ENCODE peak calls at places on chromosomes 4 and X, in eight cellular contexts. R, A, D, X, J, K, I and Y are unnamed samples.

GRCh38 chr4:120718979-120719566 is 203.5 kb downstream of the PRDM5 start:
- DNase-seq in R (peak; percentile 34), A (peak; percentile 35), D (peak; percentile 20), X (peak; percentile 12), J (peak; percentile 22), K (peak; percentile 29), I (peak; percentile 12), Y (peak; percentile 22)

GRCh38 chr4:121951570-121952110 is at the start of gene TRPC3:
- DNase-seq in R (peak; percentile 69), A (peak; percentile 17), D (no peak), X (peak; percentile 29), J (no peak), K (no peak), I (no peak), Y (peak; percentile 10)

GRCh38 chr4:7232061-7232616 is 39.8 kb downstream of the SORCS2 start:
- DNase-seq in R (no peak), A (no peak), D (no peak), X (peak; percentile 4), J (no peak), K (no peak), I (no peak), Y (no peak)

GRCh38 chr4:183426507-183426906 is 17.9 kb upstream of the CDKN2AIP start:
- DNase-seq in R (no peak), A (no peak), D (no peak), X (no peak), J (no peak), K (no peak), I (no peak), Y (no peak)

GRCh38 chr4:84530871-84531270 is 31.8 kb upstream of the NKX6-1 start:
- DNase-seq in R (no peak), A (no peak), D (no peak), X (no peak), J (no peak), K (no peak), I (no peak), Y (peak; percentile 11)

GRCh38 chrX:136528645-136529315 is 3.2 kb upstream of the VGLL1 start:
- DNase-seq in R (no peak), A (no peak), D (no peak), X (no peak), J (peak; percentile 5), K (no peak), I (no peak), Y (no peak)

GRCh38 chrX:96791559-96791958 is 92.1 kb upstream of the RPA4 start:
- DNase-seq in R (no peak), A (no peak), D (no peak), X (no peak), J (no peak), K (peak; percentile 20), I (no peak), Y (peak; percentile 78)

GRCh38 chr4:173516621-173517612 is 13.1 kb downstream of the HAND2 start:
- DNase-seq in R (peak; percentile 70), A (no peak), D (no peak), X (no peak), J (no peak), K (no peak), I (no peak), Y (no peak)

GRCh38 chrX:13311560-13311959 is 8.3 kb downstream of the ATXN3L start:
- DNase-seq in R (no peak), A (no peak), D (no peak), X (no peak), J (no peak), K (no peak), I (no peak), Y (no peak)

GRCh38 chrX:155874571-155875244 is 6.4 kb upstream of the VAMP7 start:
- DNase-seq in R (peak; percentile 36), A (no peak), D (no peak), X (no peak), J (no peak), K (no peak), I (no peak), Y (no peak)

GRCh38 chr4:5554376-5554775 is 154.0 kb downstream of the EVC2 start:
- DNase-seq in R (no peak), A (no peak), D (no peak), X (no peak), J (no peak), K (no peak), I (no peak), Y (no peak)

GRCh38 chrX:65575024-65575423 is 40.4 kb upstream of the LAS1L start:
- DNase-seq in R (no peak), A (no peak), D (no peak), X (no peak), J (no peak), K (no peak), I (no peak), Y (no peak)

GRCh38 chrX:123830309-123830708 is 29.5 kb upstream of the XIAP start:
- DNase-seq in R (no peak), A (peak; percentile 75), D (no peak), X (no peak), J (no peak), K (no peak), I (no peak), Y (peak; percentile 77)

GRCh38 chr4:11535333-11535732 is 106.6 kb upstream of the HS3ST1 start:
- DNase-seq in R (no peak), A (no peak), D (no peak), X (no peak), J (no peak), K (no peak), I (no peak), Y (no peak)

GRCh38 chrX:74525116-74525515 is 89.3 kb downstream of the RLIM start:
- DNase-seq in R (no peak), A (no peak), D (no peak), X (no peak), J (no peak), K (no peak), I (no peak), Y (no peak)

GRCh38 chrX:153336128-153336894 is 2.4 kb downstream of the ZNF275 start:
- DNase-seq in R (no peak), A (no peak), D (no peak), X (no peak), J (no peak), K (no peak), I (no peak), Y (no peak)

GRCh38 chr4:62917649-62918048 is 1491.6 kb downstream of the TECRL start:
- DNase-seq in R (no peak), A (no peak), D (no peak), X (no peak), J (no peak), K (no peak), I (no peak), Y (no peak)
- H3K4me1 ChIP-seq in R (no peaks in the 10 kb centered on the region), A (no peaks in the 10 kb centered on the region), D (no peaks in the 10 kb centered on the region), X (no peaks in the 10 kb centered on the region), J (no peaks in the 10 kb centered on the region), K (no peaks in the 10 kb centered on the region), I (no peaks in the 10 kb centered on the region), Y (no peaks in the 10 kb centered on the region)

GRCh38 chr4:150938873-150939499 is 76.1 kb downstream of the LRBA start:
- DNase-seq in R (no peak), A (no peak), D (no peak), X (no peak), J (no peak), K (no peak), I (no peak), Y (no peak)

GRCh38 chr4:150931005-150931404 is 84.1 kb downstream of the LRBA start:
- DNase-seq in R (no peak), A (no peak), D (no peak), X (no peak), J (no peak), K (no peak), I (no peak), Y (no peak)

GRCh38 chr4:150931796-150932195 is 83.3 kb downstream of the LRBA start:
- DNase-seq in R (no peak), A (no peak), D (no peak), X (no peak), J (no peak), K (no peak), I (no peak), Y (no peak)

GRCh38 chr4:150938417-150938816 is 76.7 kb downstream of the LRBA start:
- DNase-seq in R (no peak), A (no peak), D (no peak), X (no peak), J (peak; percentile 35), K (no peak), I (no peak), Y (no peak)

GRCh38 chr4:150934022-150934421 is 81.1 kb downstream of the LRBA start:
- DNase-seq in R (no peak), A (no peak), D (no peak), X (no peak), J (no peak), K (no peak), I (no peak), Y (no peak)
- H3K4me1 ChIP-seq in R (no peaks in the 10 kb centered on the region), A (no peaks in the 10 kb centered on the region), D (no peaks in the 10 kb centered on the region), X (no peaks in the 10 kb centered on the region), J (no peaks in the 10 kb centered on the region), K (no peaks in the 10 kb centered on the region), I (no peaks in the 10 kb centered on the region), Y (no peaks in the 10 kb centered on the region)

GRCh38 chr4:17636696-17637351 is 22.4 kb downstream of the MED28 start:
- DNase-seq in R (peak; percentile 92), A (peak; percentile 77), D (peak; percentile 39), X (peak; percentile 78), J (peak; percentile 61), K (peak; percentile 75), I (peak; percentile 72), Y (peak; percentile 34)

GRCh38 chr4:17636341-17636695 is 21.9 kb downstream of the MED28 start:
- DNase-seq in R (no peak), A (no peak), D (no peak), X (no peak), J (no peak), K (no peak), I (no peak), Y (no peak)

GRCh38 chr4:17635056-17635455 is 20.6 kb downstream of the MED28 start:
- DNase-seq in R (no peak), A (no peak), D (no peak), X (no peak), J (no peak), K (no peak), I (no peak), Y (no peak)

GRCh38 chr4:17642404-17642783 is 28.0 kb downstream of the MED28 start:
- DNase-seq in R (no peak), A (no peak), D (no peak), X (no peak), J (no peak), K (no peak), I (no peak), Y (no peak)

GRCh38 chr4:17639136-17639535 is 24.7 kb downstream of the MED28 start:
- DNase-seq in R (no peak), A (no peak), D (no peak), X (no peak), J (no peak), K (no peak), I (no peak), Y (no peak)
- H3K4me1 ChIP-seq in R (no peaks in the 10 kb centered on the region), A (no peaks in the 10 kb centered on the region), D (no peaks in the 10 kb centered on the region), X (no peaks in the 10 kb centered on the region), J (no peaks in the 10 kb centered on the region), K (no peaks in the 10 kb centered on the region), I (no peaks in the 10 kb centered on the region), Y (no peaks in the 10 kb centered on the region)

DNA sequence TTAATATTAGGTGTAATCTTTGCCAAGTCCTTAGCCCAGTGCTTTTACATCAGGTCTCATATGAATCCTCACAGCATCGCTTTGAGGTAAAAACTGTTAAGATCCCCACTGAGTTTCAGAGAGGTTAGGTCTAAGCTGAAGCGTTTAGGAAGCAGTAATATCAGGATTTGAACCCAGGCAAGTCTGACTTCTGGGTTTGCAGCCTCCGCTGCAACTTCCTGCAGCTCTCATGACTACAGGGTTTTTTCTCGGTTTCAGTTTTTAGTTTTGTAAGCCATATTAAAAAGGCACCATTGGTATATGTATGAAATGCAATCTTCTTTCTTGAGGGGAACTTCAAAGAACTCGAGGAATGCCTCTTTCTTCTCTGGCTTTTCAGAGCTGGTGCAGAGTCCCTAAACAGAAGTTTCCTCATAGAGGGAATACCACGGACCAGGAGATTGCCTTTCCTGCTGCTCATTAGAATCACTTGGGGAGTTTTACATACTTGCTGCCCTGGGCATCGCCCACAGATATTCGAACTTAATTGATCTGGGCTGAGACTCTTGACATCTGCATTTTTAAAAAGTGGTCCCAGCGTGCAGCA is 6.5 kb downstream of the MTM1 start:
- DNase-seq in R (no peak), A (no peak), D (no peak), X (no peak), J (no peak), K (no peak), I (no peak), Y (no peak)
- H3K4me1 ChIP-seq in R (no peaks in the 10 kb centered on the region), A (peaks cover 6% of the 10 kb centered on the region), D (peaks cover 59% of the 10 kb centered on the region), X (no peaks in the 10 kb centered on the region), J (no peaks in the 10 kb centered on the region), K (peaks cover 3% of the 10 kb centered on the region), I (peaks cover 52% of the 10 kb centered on the region), Y (peaks cover 3% of the 10 kb centered on the region)